ENCODE peak calls at places on chromosomes 11 and 22, in nine cellular contexts. J is RKO; O is T follicular helper cell; I is NCI-H1436; N is endodermal cell; U is amniotic stem cell; Z is activated naive CD8-positive, alpha-beta T cell treated with anti-CD3 and anti-CD28 coated beads, Interleukin-2, amount 10 ng/mL, durations not matched to agents 7 days and 5 days; F is lower lobe of right lung; C is CD8-positive, alpha-beta T cell. X is an unnamed sample.

GRCh38 chr22:26168199-26168915 is 905 bp upstream of the SEZ6L start:
- DNase-seq in J (no peak), O (no peak), I (peak; percentile 12), N (peak; percentile 72), U (no peak), Z (no peak), F (no peak), C (no peak), X (no peak)

GRCh38 chr11:7196396-7197146 is 55.1 kb upstream of the SYT9 start:
- DNase-seq in J (no peak), O (no peak), I (no peak), N (no peak), U (no peak), Z (no peak), F (no peak), C (no peak), X (no peak)

GRCh38 chr11:70707821-70708220 is 309.5 kb downstream of the CTTN start:
- DNase-seq in J (no peak), O (no peak), I (no peak), N (no peak), U (no peak), Z (no peak), F (no peak), C (no peak), X (no peak)

GRCh38 chr11:105579111-105579510 is 30.8 kb upstream of the GRIA4 start:
- DNase-seq in J (no peak), O (no peak), I (no peak), N (no peak), U (no peak), Z (no peak), F (no peak), C (no peak), X (no peak)

GRCh38 chr11:45287316-45287903 is 1.3 kb upstream of the SYT13 start:
- DNase-seq in J (no peak), O (no peak), I (no peak), N (no peak), U (no peak), Z (no peak), F (no peak), C (no peak), X (no peak)

GRCh38 chr22:38109391-38110000 is 988 bp downstream of the BAIAP2L2 start:
- DNase-seq in J (peak; percentile 22), O (no peak), I (no peak), N (peak; percentile 54), U (no peak), Z (peak; percentile 57), F (peak; percentile 44), C (no peak), X (no peak)

GRCh38 chr11:3687399-3687798 is 16.2 kb upstream of the CHRNA10 start:
- DNase-seq in J (no peak), O (no peak), I (no peak), N (no peak), U (no peak), Z (no peak), F (no peak), C (no peak), X (no peak)

GRCh38 chr22:31177420-31178162 is 17.6 kb downstream of the RNF185 start:
- DNase-seq in J (no peak), O (no peak), I (no peak), N (no peak), U (peak; percentile 61), Z (no peak), F (no peak), C (no peak), X (no peak)

GRCh38 chr11:120254788-120255518 is 15.0 kb downstream of the POU2F3 start:
- DNase-seq in J (no peak), O (no peak), I (no peak), N (no peak), U (no peak), Z (no peak), F (no peak), C (no peak), X (no peak)

GRCh38 chr22:44676441-44677298 is 25.3 kb upstream of the PRR5 start:
- DNase-seq in J (no peak), O (no peak), I (no peak), N (peak; percentile 69), U (no peak), Z (peak; percentile 49), F (no peak), C (no peak), X (no peak)

GRCh38 chr11:120034881-120035620 is 102.9 kb downstream of the TRIM29 start:
- DNase-seq in J (no peak), O (no peak), I (no peak), N (peak; percentile 25), U (no peak), Z (no peak), F (no peak), C (peak; percentile 37), X (no peak)

GRCh38 chr22:29211066-29211841 is 5.6 kb downstream of the EMID1 start:
- DNase-seq in J (no peak), O (no peak), I (no peak), N (no peak), U (no peak), Z (no peak), F (no peak), C (no peak), X (no peak)

GRCh38 chr22:45308624-45309421 is 911 bp upstream of the FAM118A start:
- DNase-seq in J (no peak), O (no peak), I (no peak), N (peak; percentile 61), U (no peak), Z (peak; percentile 49), F (no peak), C (no peak), X (no peak)

GRCh38 chr22:20777420-20778177 is 3.7 kb downstream of the SERPIND1 start:
- DNase-seq in J (peak; percentile 24), O (no peak), I (no peak), N (no peak), U (peak; percentile 2), Z (no peak), F (no peak), C (no peak), X (no peak)

GRCh38 chr22:31583861-31584485 is 78.0 kb downstream of the PISD start:
- DNase-seq in J (no peak), O (no peak), I (no peak), N (no peak), U (peak; percentile 6), Z (no peak), F (no peak), C (no peak), X (no peak)

GRCh38 chr22:30116362-30117117 is 36.3 kb downstream of the HORMAD2 start:
- DNase-seq in J (peak; percentile 87), O (no peak), I (no peak), N (no peak), U (no peak), Z (no peak), F (no peak), C (no peak), X (no peak)

GRCh38 chr11:105181100-105181499 is 41.5 kb upstream of the CARD18 start:
- DNase-seq in J (peak; percentile 2), O (no peak), I (no peak), N (no peak), U (peak; percentile 7), Z (no peak), F (no peak), C (no peak), X (peak; percentile 15)

GRCh38 chr11:102240502-102240901 is 76.8 kb upstream of the BIRC3 start:
- DNase-seq in J (no peak), O (no peak), I (no peak), N (no peak), U (peak; percentile 34), Z (no peak), F (no peak), C (no peak), X (no peak)

GRCh38 chr11:108226036-108226435 is 3.2 kb downstream of the ATM start:
- DNase-seq in J (no peak), O (no peak), I (no peak), N (no peak), U (no peak), Z (no peak), F (no peak), C (no peak), X (no peak)

GRCh38 chr11:91231226-91231625 is 993.4 kb upstream of the FAT3 start:
- DNase-seq in J (no peak), O (no peak), I (no peak), N (no peak), U (no peak), Z (no peak), F (no peak), C (no peak), X (no peak)

GRCh38 chr22:37254206-37254866 is 10.3 kb upstream of the RAC2 start:
- DNase-seq in J (peak; percentile 61), O (no peak), I (no peak), N (peak; percentile 31), U (peak; percentile 46), Z (no peak), F (peak; percentile 31), C (no peak), X (no peak)

GRCh38 chr11:11347583-11347982 is 5.5 kb downstream of the CSNK2A3 start:
- DNase-seq in J (no peak), O (no peak), I (no peak), N (no peak), U (no peak), Z (no peak), F (no peak), C (no peak), X (no peak)

GRCh38 chr11:57469268-57469667 is 8.9 kb downstream of the RTN4RL2 start:
- DNase-seq in J (no peak), O (no peak), I (no peak), N (no peak), U (no peak), Z (no peak), F (no peak), C (no peak), X (no peak)

GRCh38 chr22:47601666-47602065 is 839.2 kb downstream of the TBC1D22A start:
- DNase-seq in J (no peak), O (no peak), I (no peak), N (peak; percentile 9), U (no peak), Z (no peak), F (no peak), C (no peak), X (no peak)

GRCh38 chr22:40263191-40263590 is 83.1 kb upstream of the ADSL start:
- DNase-seq in J (no peak), O (no peak), I (no peak), N (no peak), U (no peak), Z (no peak), F (no peak), C (no peak), X (no peak)

GRCh38 chr11:70244698-70245097 is 25.8 kb upstream of the PPFIA1 start:
- DNase-seq in J (no peak), O (no peak), I (no peak), N (no peak), U (no peak), Z (no peak), F (no peak), C (no peak), X (peak; percentile 46)

GRCh38 chr11:108775324-108775723 is 110.5 kb downstream of the DDX10 start:
- DNase-seq in J (no peak), O (no peak), I (no peak), N (no peak), U (no peak), Z (no peak), F (no peak), C (no peak), X (no peak)

GRCh38 chr11:57641011-57641410 is 8.7 kb downstream of the YPEL4 start:
- DNase-seq in J (peak; percentile 49), O (no peak), I (no peak), N (peak; percentile 72), U (no peak), Z (no peak), F (no peak), C (no peak), X (no peak)

X was measured in smooth muscle cell of the brain vasculature.